ENCODE peak calls at places on chromosomes 13 and 19, in six cellular contexts. One of them, this sample, is unnamed.

GRCh38 chr13:42380420-42381164 is 108.6 kb downstream of the AKAP11 start:
- DNase-seq in epithelial cell of proximal tubule: no peak
- DNase-seq in fibroblast of lung: no peak
- DNase-seq in A549: no peak
- DNase-seq in fibroblast of pulmonary artery: no peak
- DNase-seq in right lobe of liver: no peak
- DNase-seq in this sample: no peak

GRCh38 chr19:58010507-58010906 is 7.9 kb upstream of the ZNF606 start:
- DNase-seq in fibroblast of pulmonary artery: no peak
- DNase-seq in A549: no peak
- DNase-seq in epithelial cell of proximal tubule: no peak
- DNase-seq in fibroblast of lung: no peak
- DNase-seq in right lobe of liver: no peak
- DNase-seq in this sample: no peak

GRCh38 chr13:83197316-83197715 is 685.0 kb downstream of the SLITRK1 start:
- DNase-seq in fibroblast of pulmonary artery: no peak
- DNase-seq in right lobe of liver: no peak
- DNase-seq in fibroblast of lung: no peak
- DNase-seq in A549: no peak
- DNase-seq in epithelial cell of proximal tubule: no peak
- DNase-seq in this sample: no peak

GRCh38 chr13:79781829-79782540 is 301.0 kb downstream of the NDFIP2 start:
- DNase-seq in A549: no peak
- DNase-seq in fibroblast of lung: no peak
- DNase-seq in right lobe of liver: no peak
- DNase-seq in epithelial cell of proximal tubule: no peak
- DNase-seq in fibroblast of pulmonary artery: no peak
- DNase-seq in this sample: no peak

GRCh38 chr19:46726551-46726950 is 9.6 kb upstream of the PRKD2 start:
- DNase-seq in right lobe of liver: no peak
- DNase-seq in A549: no peak
- DNase-seq in fibroblast of lung: no peak
- DNase-seq in fibroblast of pulmonary artery: no peak
- DNase-seq in epithelial cell of proximal tubule: no peak
- DNase-seq in this sample: no peak

GRCh38 chr19:23403581-23404324 is 8.5 kb upstream of the ZNF91 start:
- DNase-seq in fibroblast of pulmonary artery: no peak
- DNase-seq in A549: no peak
- DNase-seq in right lobe of liver: no peak
- DNase-seq in fibroblast of lung: no peak
- DNase-seq in epithelial cell of proximal tubule: no peak
- DNase-seq in this sample: no peak

GRCh38 chr13:94595006-94595942 is 678 bp downstream of the TGDS start:
- DNase-seq in epithelial cell of proximal tubule: no peak
- DNase-seq in right lobe of liver: peak
- DNase-seq in fibroblast of pulmonary artery: peak
- DNase-seq in A549: no peak
- DNase-seq in fibroblast of lung: peak
- DNase-seq in this sample: no peak

GRCh38 chr13:45068036-45069001 is 52.0 kb upstream of the GTF2F2 start:
- DNase-seq in fibroblast of lung: no peak
- DNase-seq in fibroblast of pulmonary artery: no peak
- DNase-seq in A549: no peak
- DNase-seq in epithelial cell of proximal tubule: no peak
- DNase-seq in right lobe of liver: no peak
- DNase-seq in this sample: no peak

DNA sequence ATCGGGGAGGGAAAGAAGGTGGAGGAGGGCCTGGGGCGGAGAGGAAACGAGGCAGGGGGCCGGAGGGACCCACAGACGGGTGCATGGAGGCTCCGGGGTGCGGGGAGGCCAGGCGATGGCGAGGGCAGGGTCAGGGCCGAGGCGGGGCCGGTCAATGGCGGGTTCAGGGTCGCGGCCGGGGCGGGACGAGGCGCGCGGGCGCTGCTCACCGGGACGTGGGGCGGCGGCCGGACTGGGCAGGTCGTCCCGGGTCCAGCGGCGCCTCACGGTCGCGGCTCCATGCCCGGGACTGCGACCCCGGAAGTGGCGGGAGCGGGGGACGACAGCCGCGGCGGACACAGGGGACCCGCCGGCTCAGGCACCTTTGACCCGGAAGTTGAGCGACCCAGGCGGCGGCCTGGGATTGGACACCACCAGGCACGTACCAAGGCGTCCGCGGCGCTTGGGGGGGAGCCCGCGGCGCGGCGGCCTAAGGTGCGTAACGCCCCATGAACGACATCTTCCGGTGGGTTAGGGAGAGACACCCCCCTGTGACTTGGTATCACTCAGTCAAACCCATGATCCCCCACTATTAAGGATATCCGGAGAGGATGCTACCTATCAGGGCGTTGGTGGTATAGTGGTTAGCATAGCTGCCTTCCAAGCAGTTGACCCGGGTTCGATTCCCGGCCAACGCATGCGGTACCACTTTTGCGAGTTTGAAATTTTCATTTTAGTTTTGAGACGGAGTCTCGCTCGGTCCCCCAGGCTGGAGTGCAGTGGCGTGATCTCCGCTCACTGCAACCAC is at the start of gene DPP9:
- DNase-seq in right lobe of liver: peak
- DNase-seq in fibroblast of pulmonary artery: peak
- DNase-seq in fibroblast of lung: peak
- DNase-seq in epithelial cell of proximal tubule: peak
- DNase-seq in A549: peak
- DNase-seq in this sample: peak
- TF ChIP-seq CTCF in right lobe of liver: peak
- TF ChIP-seq CTCF in fibroblast of pulmonary artery: no peak
- TF ChIP-seq CTCF in fibroblast of lung: peak
- TF ChIP-seq CTCF in epithelial cell of proximal tubule: peak
- TF ChIP-seq CTCF in A549: peak
- TF ChIP-seq CTCF in this sample: peak

DNA sequence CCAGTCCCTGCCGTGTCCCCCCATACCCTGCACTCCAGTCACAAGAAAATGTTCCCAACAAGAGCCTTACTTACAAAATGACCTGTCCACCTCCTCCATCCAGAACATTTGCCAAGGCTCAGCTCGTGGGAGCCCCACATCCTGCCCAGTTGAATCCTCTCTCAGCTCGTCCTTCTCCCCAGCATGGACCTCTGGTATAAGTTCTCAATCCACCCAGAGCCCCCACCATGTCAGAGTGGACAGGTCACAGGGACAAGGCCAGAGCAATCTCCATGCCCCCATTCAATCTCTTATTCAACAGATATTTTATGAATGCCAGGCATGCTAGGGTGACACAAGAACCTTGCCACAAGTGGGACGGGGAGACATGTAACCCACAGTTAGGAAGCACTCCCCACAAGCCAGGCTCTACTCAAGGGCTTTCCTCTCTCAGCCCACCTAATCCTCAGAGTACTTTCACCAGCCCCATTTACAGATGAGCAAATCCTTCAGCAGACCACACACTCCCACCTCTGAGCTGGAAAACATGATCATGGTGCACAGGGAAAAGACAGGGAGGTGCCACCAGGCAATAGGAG is 15.1 kb downstream of the DEDD2 start:
- DNase-seq in A549: no peak
- DNase-seq in fibroblast of pulmonary artery: no peak
- DNase-seq in right lobe of liver: no peak
- DNase-seq in fibroblast of lung: no peak
- DNase-seq in epithelial cell of proximal tubule: no peak
- DNase-seq in this sample: no peak
- H3K4me3 ChIP-seq in A549: no peak
- H3K4me3 ChIP-seq in fibroblast of pulmonary artery: no peak
- H3K4me3 ChIP-seq in right lobe of liver: no peak
- H3K4me3 ChIP-seq in fibroblast of lung: no peak
- H3K4me3 ChIP-seq in epithelial cell of proximal tubule: no peak
- H3K4me3 ChIP-seq in this sample: no peak

DNA sequence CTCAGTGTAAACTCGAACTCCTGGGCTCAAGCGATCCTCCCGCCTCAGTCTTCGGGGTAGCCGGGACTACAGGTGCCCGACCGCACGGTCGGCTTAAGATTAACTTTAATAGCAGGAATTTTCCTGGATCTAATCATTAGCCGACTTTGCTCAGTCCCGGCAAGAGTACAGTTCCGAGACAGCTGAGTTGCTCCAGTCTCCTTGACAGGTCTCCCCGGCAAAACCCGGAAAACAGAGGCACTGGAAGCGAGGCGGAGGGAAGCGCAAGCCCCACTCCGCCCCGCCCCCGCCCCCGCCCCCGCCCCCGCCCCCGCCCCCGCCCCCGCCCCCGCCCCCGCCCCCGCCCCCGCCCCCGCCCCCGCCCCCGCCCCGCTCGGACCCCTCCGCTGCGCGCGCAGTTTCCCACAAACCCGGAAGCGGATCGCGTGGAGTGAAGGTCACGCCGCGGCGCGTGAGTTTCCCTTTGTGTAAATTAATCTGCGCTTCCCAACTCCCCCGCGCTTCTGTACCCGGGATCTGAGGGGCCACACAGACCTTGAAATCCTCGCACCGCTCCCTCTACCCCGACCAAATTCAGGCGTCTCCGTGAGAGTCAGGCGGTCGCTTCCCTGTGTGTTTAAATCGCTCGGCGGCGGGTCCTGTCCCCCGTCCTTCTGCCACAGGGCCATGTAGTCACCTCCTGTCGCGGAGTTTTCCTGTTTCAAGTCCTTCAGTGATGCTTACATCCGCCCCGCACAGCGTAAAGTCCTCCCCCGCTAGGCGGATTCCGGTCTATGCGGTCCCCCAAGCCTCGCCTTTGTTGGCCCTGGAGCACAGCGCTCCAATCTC is at the start of gene ZNF480:
- DNase-seq in epithelial cell of proximal tubule: peak
- DNase-seq in A549: peak
- DNase-seq in fibroblast of pulmonary artery: peak
- DNase-seq in right lobe of liver: peak
- DNase-seq in fibroblast of lung: peak
- DNase-seq in this sample: peak
- TF ChIP-seq CTCF in epithelial cell of proximal tubule: peak
- TF ChIP-seq CTCF in A549: no peak
- TF ChIP-seq CTCF in fibroblast of pulmonary artery: peak
- TF ChIP-seq CTCF in right lobe of liver: no peak
- TF ChIP-seq CTCF in fibroblast of lung: peak
- TF ChIP-seq CTCF in this sample: peak

GRCh38 chr13:35920816-35921215 is 210.4 kb downstream of the DCLK1 start:
- DNase-seq in fibroblast of lung: no peak
- DNase-seq in A549: no peak
- DNase-seq in right lobe of liver: no peak
- DNase-seq in fibroblast of pulmonary artery: no peak
- DNase-seq in epithelial cell of proximal tubule: no peak
- DNase-seq in this sample: no peak

GRCh38 chr13:35917252-35917941 is 213.8 kb downstream of the DCLK1 start:
- DNase-seq in A549: no peak
- DNase-seq in fibroblast of lung: no peak
- DNase-seq in fibroblast of pulmonary artery: no peak
- DNase-seq in epithelial cell of proximal tubule: no peak
- DNase-seq in right lobe of liver: no peak
- DNase-seq in this sample: no peak

GRCh38 chr13:35916186-35916585 is 215.0 kb downstream of the DCLK1 start:
- DNase-seq in right lobe of liver: no peak
- DNase-seq in fibroblast of lung: no peak
- DNase-seq in A549: no peak
- DNase-seq in fibroblast of pulmonary artery: no peak
- DNase-seq in epithelial cell of proximal tubule: no peak
- DNase-seq in this sample: no peak

GRCh38 chr13:35914662-35915061 is 216.5 kb downstream of the DCLK1 start:
- DNase-seq in epithelial cell of proximal tubule: no peak
- DNase-seq in right lobe of liver: no peak
- DNase-seq in A549: no peak
- DNase-seq in fibroblast of lung: no peak
- DNase-seq in fibroblast of pulmonary artery: no peak
- DNase-seq in this sample: no peak

GRCh38 chr13:35917942-35918645 is 213.1 kb downstream of the DCLK1 start:
- DNase-seq in epithelial cell of proximal tubule: no peak
- DNase-seq in A549: no peak
- DNase-seq in fibroblast of lung: peak
- DNase-seq in fibroblast of pulmonary artery: no peak
- DNase-seq in right lobe of liver: no peak
- DNase-seq in this sample: no peak
- H3K4me3 ChIP-seq in epithelial cell of proximal tubule: no peak
- H3K4me3 ChIP-seq in A549: no peak
- H3K4me3 ChIP-seq in fibroblast of lung: no peak
- H3K4me3 ChIP-seq in fibroblast of pulmonary artery: no peak
- H3K4me3 ChIP-seq in right lobe of liver: no peak
- H3K4me3 ChIP-seq in this sample: no peak

GRCh38 chr19:15025237-15025636 is 24.0 kb upstream of the CASP14 start:
- DNase-seq in A549: peak
- DNase-seq in right lobe of liver: no peak
- DNase-seq in fibroblast of lung: no peak
- DNase-seq in fibroblast of pulmonary artery: no peak
- DNase-seq in epithelial cell of proximal tubule: no peak
- DNase-seq in this sample: no peak
- TF ChIP-seq CTCF in A549: peak
- TF ChIP-seq CTCF in right lobe of liver: no peak
- TF ChIP-seq CTCF in fibroblast of lung: no peak
- TF ChIP-seq CTCF in fibroblast of pulmonary artery: no peak
- TF ChIP-seq CTCF in epithelial cell of proximal tubule: peak
- TF ChIP-seq CTCF in this sample: no peak

GRCh38 chr19:17554968-17555479 is 425 bp upstream of the COLGALT1 start:
- DNase-seq in right lobe of liver: no peak
- DNase-seq in A549: no peak
- DNase-seq in fibroblast of pulmonary artery: no peak
- DNase-seq in epithelial cell of proximal tubule: no peak
- DNase-seq in fibroblast of lung: no peak
- DNase-seq in this sample: no peak

GRCh38 chr19:17555480-17555928 is at the start of gene COLGALT1:
- DNase-seq in A549: peak
- DNase-seq in epithelial cell of proximal tubule: peak
- DNase-seq in right lobe of liver: peak
- DNase-seq in fibroblast of lung: peak
- DNase-seq in fibroblast of pulmonary artery: peak
- DNase-seq in this sample: peak

GRCh38 chr19:17550076-17550667 is 5.3 kb upstream of the COLGALT1 start:
- DNase-seq in right lobe of liver: no peak
- DNase-seq in A549: no peak
- DNase-seq in fibroblast of lung: no peak
- DNase-seq in fibroblast of pulmonary artery: no peak
- DNase-seq in epithelial cell of proximal tubule: no peak
- DNase-seq in this sample: no peak

GRCh38 chr19:17555929-17556813 is 722 bp downstream of the COLGALT1 start:
- DNase-seq in fibroblast of lung: peak
- DNase-seq in A549: peak
- DNase-seq in fibroblast of pulmonary artery: peak
- DNase-seq in right lobe of liver: peak
- DNase-seq in epithelial cell of proximal tubule: no peak
- DNase-seq in this sample: no peak

GRCh38 chr19:17553256-17553655 is 2.2 kb upstream of the COLGALT1 start:
- DNase-seq in right lobe of liver: no peak
- DNase-seq in epithelial cell of proximal tubule: no peak
- DNase-seq in A549: no peak
- DNase-seq in fibroblast of pulmonary artery: peak
- DNase-seq in fibroblast of lung: peak
- DNase-seq in this sample: no peak
- H3K4me3 ChIP-seq in right lobe of liver: no peak
- H3K4me3 ChIP-seq in epithelial cell of proximal tubule: no peak
- H3K4me3 ChIP-seq in A549: no peak
- H3K4me3 ChIP-seq in fibroblast of pulmonary artery: no peak
- H3K4me3 ChIP-seq in fibroblast of lung: peak
- H3K4me3 ChIP-seq in this sample: no peak

GRCh38 chr13:96141032-96141431 is 51.1 kb downstream of the HS6ST3 start:
- DNase-seq in fibroblast of lung: peak
- DNase-seq in epithelial cell of proximal tubule: peak
- DNase-seq in A549: peak
- DNase-seq in fibroblast of pulmonary artery: peak
- DNase-seq in right lobe of liver: no peak
- DNase-seq in this sample: no peak
- TF ChIP-seq CTCF in fibroblast of lung: peak
- TF ChIP-seq CTCF in epithelial cell of proximal tubule: peak
- TF ChIP-seq CTCF in A549: peak
- TF ChIP-seq CTCF in fibroblast of pulmonary artery: peak
- TF ChIP-seq CTCF in right lobe of liver: peak
- TF ChIP-seq CTCF in this sample: peak

GRCh38 chr13:95641961-95642621 is 2.4 kb downstream of the DZIP1 start:
- DNase-seq in right lobe of liver: peak
- DNase-seq in A549: no peak
- DNase-seq in fibroblast of pulmonary artery: peak
- DNase-seq in fibroblast of lung: peak
- DNase-seq in epithelial cell of proximal tubule: no peak
- DNase-seq in this sample: peak
- H3K4me3 ChIP-seq in right lobe of liver: peak
- H3K4me3 ChIP-seq in A549: no peak
- H3K4me3 ChIP-seq in fibroblast of pulmonary artery: peak
- H3K4me3 ChIP-seq in fibroblast of lung: peak
- H3K4me3 ChIP-seq in epithelial cell of proximal tubule: peak
- H3K4me3 ChIP-seq in this sample: peak